ENCODE peak calls at places on chromosome 17, in nine cellular contexts. H, C, J, S, E, B, F, U and M are unnamed samples.

GRCh38 chr17:44038604-44039007 is 23.8 kb upstream of the TMEM101 start:
- DNase-seq in H (peak), C (no peak), J (no peak), S (no peak), E (no peak), B (no peak), F (no peak), U (no peak), M (no peak)

GRCh38 chr17:45096141-45096540 is 35.0 kb downstream of the NMT1 start:
- DNase-seq in H (no peak), C (peak), J (no peak), S (no peak), E (peak), B (no peak), F (peak), U (peak), M (no peak)

GRCh38 chr17:44767493-44767892 is 8.7 kb downstream of the ADAM11 start:
- DNase-seq in H (no peak), C (peak), J (no peak), S (no peak), E (no peak), B (no peak), F (no peak), U (peak), M (no peak)

GRCh38 chr17:73757324-73757942 is 113.2 kb upstream of the SDK2 start:
- DNase-seq in H (no peak), C (no peak), J (no peak), S (no peak), E (no peak), B (no peak), F (no peak), U (no peak), M (no peak)

GRCh38 chr17:17540278-17540906 is 44.2 kb upstream of the RASD1 start:
- DNase-seq in H (no peak), C (peak), J (no peak), S (no peak), E (no peak), B (no peak), F (no peak), U (no peak), M (no peak)

GRCh38 chr17:78235885-78236284 is 4.5 kb downstream of the TMEM235 start:
- DNase-seq in H (no peak), C (no peak), J (no peak), S (no peak), E (no peak), B (no peak), F (no peak), U (no peak), M (no peak)

GRCh38 chr17:77470800-77471733 is 330.3 kb downstream of the SEC14L1 start:
- DNase-seq in H (no peak), C (peak), J (peak), S (no peak), E (peak), B (no peak), F (peak), U (no peak), M (no peak)

GRCh38 chr17:49089094-49089493 is 43.5 kb upstream of the B4GALNT2 start:
- DNase-seq in H (no peak), C (no peak), J (no peak), S (no peak), E (no peak), B (no peak), F (no peak), U (no peak), M (no peak)

GRCh38 chr17:49021095-49021767 is 24.0 kb downstream of the IGF2BP1 start:
- DNase-seq in H (no peak), C (no peak), J (no peak), S (no peak), E (peak), B (no peak), F (no peak), U (no peak), M (no peak)

GRCh38 chr17:27457731-27458523 is 1.7 kb downstream of the KSR1 start:
- DNase-seq in H (no peak), C (peak), J (no peak), S (peak), E (peak), B (no peak), F (peak), U (no peak), M (no peak)

GRCh38 chr17:73211745-73212144 is 18.9 kb downstream of the COG1 start:
- DNase-seq in H (no peak), C (no peak), J (no peak), S (no peak), E (no peak), B (no peak), F (no peak), U (no peak), M (no peak)

GRCh38 chr17:16255481-16255901 is 38.5 kb downstream of the PIGL start:
- DNase-seq in H (no peak), C (peak), J (peak), S (peak), E (peak), B (no peak), F (peak), U (no peak), M (no peak)

GRCh38 chr17:79497949-79498348 is 112.9 kb downstream of the RBFOX3 start:
- DNase-seq in H (no peak), C (no peak), J (no peak), S (no peak), E (no peak), B (no peak), F (no peak), U (no peak), M (no peak)

GRCh38 chr17:57601328-57601727 is 143.8 kb downstream of the CCDC182 start:
- DNase-seq in H (peak), C (no peak), J (no peak), S (no peak), E (no peak), B (no peak), F (no peak), U (no peak), M (no peak)

GRCh38 chr17:1071103-1071825 is 74.3 kb downstream of the TIMM22 start:
- DNase-seq in H (peak), C (no peak), J (no peak), S (no peak), E (no peak), B (no peak), F (no peak), U (no peak), M (no peak)

GRCh38 chr17:9636501-9636900 is 8.8 kb upstream of the USP43 start:
- DNase-seq in H (no peak), C (no peak), J (no peak), S (no peak), E (no peak), B (no peak), F (no peak), U (no peak), M (no peak)

GRCh38 chr17:81967533-81968395 is 6.8 kb upstream of the NOTUM start:
- DNase-seq in H (peak), C (peak), J (peak), S (no peak), E (peak), B (no peak), F (peak), U (peak), M (no peak)

GRCh38 chr17:15377200-15377599 is 35.8 kb upstream of the TEKT3 start:
- DNase-seq in H (no peak), C (no peak), J (no peak), S (peak), E (peak), B (no peak), F (peak), U (no peak), M (no peak)

GRCh38 chr17:77280304-77280910 is 139.6 kb downstream of the SEC14L1 start:
- DNase-seq in H (no peak), C (no peak), J (peak), S (no peak), E (peak), B (no peak), F (peak), U (no peak), M (no peak)

GRCh38 chr17:49574283-49574892 is 1.3 kb upstream of the NXPH3 start:
- DNase-seq in H (no peak), C (no peak), J (no peak), S (no peak), E (no peak), B (no peak), F (no peak), U (no peak), M (no peak)

GRCh38 chr17:8359769-8360168 is 16.7 kb downstream of the KRABD2 start:
- DNase-seq in H (peak), C (no peak), J (no peak), S (no peak), E (peak), B (peak), F (peak), U (no peak), M (no peak)

GRCh38 chr17:62093188-62094155 is 28.4 kb upstream of the MED13 start:
- DNase-seq in H (no peak), C (no peak), J (no peak), S (peak), E (peak), B (peak), F (peak), U (no peak), M (no peak)

GRCh38 chr17:37239690-37240344 is 136.0 kb upstream of the C17orf78 start:
- DNase-seq in H (no peak), C (peak), J (no peak), S (peak), E (peak), B (no peak), F (peak), U (peak), M (no peak)

GRCh38 chr17:37384560-37385160 is 8.9 kb downstream of the C17orf78 start:
- DNase-seq in H (no peak), C (no peak), J (no peak), S (no peak), E (no peak), B (no peak), F (no peak), U (no peak), M (no peak)

GRCh38 chr17:57270801-57271245 is 14.5 kb downstream of the MSI2 start:
- DNase-seq in H (no peak), C (no peak), J (no peak), S (no peak), E (no peak), B (no peak), F (no peak), U (no peak), M (no peak)

GRCh38 chr17:63446981-63447687 is 1.0 kb upstream of the CYB561 start:
- DNase-seq in H (no peak), C (peak), J (no peak), S (no peak), E (peak), B (no peak), F (peak), U (no peak), M (no peak)
- TF ChIP-seq CTCF in H (no peak), C (no peak), J (no peak), S (peak), E (no peak), B (no peak), F (no peak), U (no peak), M (no peak)

DNA sequence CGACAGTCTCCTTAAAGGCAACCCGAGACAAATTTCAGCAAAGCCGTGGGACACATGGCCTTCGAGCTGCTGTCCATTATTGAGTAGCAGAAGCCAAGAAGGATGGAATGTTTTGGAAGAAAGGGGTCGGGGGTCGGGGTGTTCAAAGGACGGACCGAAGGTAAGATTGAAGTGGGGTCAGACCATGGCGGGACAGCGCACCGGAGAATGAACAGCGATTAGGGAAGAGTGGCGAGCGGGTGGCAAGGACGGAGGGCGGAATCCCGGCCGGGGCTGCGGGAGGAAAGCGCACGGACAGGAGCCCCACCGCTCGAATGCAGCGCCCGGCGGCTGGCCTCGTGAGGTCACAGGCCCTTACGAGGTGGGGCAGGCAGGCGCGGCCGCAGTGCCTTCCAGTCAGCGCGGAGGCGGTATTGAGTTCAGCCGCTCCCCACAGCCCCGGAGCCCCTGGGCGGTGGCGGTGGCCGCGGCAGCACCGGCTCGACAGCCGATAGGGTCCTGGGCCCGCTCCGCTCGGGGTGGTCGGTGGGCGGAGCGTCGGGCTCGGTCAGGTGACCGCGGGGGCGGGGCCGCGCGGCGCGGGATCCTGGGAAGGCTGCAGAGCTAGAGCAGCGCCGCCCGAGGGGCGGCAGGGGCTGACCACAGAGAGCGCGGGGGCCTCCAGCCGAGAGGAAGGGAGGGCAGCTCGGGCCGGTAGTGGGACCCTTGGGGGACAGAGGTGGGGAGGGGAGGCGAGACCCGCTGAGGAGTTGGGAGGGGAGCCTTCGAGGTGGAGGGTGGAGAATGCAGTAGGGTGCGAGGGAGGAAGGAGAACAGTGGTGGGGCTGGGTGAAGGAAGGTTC is at the start of gene EFCAB13:
- DNase-seq in H (peak), C (peak), J (peak), S (no peak), E (peak), B (peak), F (peak), U (peak), M (peak)
- TF ChIP-seq CTCF in H (peak), C (peak), J (peak), S (no peak), E (peak), B (no peak), F (peak), U (peak), M (no peak)

GRCh38 chr17:30000001-30000754 is 58.7 kb downstream of the EFCAB5 start:
- DNase-seq in H (no peak), C (no peak), J (no peak), S (no peak), E (peak), B (no peak), F (peak), U (peak), M (no peak)
- TF ChIP-seq CTCF in H (no peak), C (no peak), J (no peak), S (no peak), E (no peak), B (peak), F (peak), U (peak), M (no peak)

DNA sequence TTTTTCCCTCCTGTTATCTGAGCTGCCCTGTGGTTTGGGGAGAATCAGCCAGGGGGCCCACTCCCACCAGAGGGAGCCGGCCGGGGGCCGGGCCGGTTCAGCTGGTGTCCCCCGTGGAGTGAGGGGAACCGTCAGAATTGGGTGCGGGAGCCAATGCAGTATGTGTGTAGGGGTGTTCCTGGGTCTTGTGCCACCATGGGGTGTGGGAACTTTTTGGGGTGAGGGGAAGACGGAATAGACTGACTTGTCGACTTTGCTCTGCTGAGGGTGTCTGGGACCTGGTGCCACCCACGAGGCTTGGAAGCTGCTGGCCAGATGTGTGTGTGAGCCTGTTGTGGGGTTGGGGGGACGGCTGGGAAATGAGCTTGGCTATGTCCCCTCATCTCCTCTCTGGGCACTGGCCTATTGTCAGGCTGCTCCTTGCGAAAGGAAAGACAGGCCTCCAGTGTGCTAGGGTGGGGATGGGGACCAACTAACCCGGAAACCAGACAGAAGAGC is 9.9 kb downstream of the RARA start:
- DNase-seq in H (peak), C (no peak), J (peak), S (no peak), E (no peak), B (no peak), F (no peak), U (no peak), M (peak)
- TF ChIP-seq CTCF in H (no peak), C (no peak), J (no peak), S (peak), E (peak), B (peak), F (peak), U (peak), M (no peak)

DNA sequence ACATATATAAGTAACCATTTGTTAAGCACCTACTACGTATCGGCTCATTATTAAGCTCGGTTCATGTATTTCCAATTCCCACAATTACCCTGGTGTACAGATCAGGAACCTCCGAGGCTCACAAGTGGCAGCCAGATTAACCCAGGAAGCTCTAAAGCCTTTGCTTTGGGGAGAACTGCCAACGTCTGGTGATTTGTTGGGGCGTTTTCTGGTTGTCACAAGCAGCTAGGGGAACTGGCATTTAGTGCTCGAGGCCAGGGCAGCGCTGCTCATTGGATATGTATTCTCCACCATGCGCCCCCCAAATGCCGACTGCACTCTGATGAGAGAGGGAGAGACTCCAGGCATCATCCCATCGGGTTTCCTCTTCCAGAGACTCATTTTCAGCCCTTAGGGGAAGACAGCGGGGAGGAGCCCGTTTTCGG is 541 bp downstream of the ZNF18 start:
- DNase-seq in H (no peak), C (no peak), J (no peak), S (no peak), E (peak), B (no peak), F (peak), U (peak), M (peak)
- TF ChIP-seq CTCF in H (no peak), C (no peak), J (peak), S (no peak), E (peak), B (no peak), F (peak), U (no peak), M (no peak)

DNA sequence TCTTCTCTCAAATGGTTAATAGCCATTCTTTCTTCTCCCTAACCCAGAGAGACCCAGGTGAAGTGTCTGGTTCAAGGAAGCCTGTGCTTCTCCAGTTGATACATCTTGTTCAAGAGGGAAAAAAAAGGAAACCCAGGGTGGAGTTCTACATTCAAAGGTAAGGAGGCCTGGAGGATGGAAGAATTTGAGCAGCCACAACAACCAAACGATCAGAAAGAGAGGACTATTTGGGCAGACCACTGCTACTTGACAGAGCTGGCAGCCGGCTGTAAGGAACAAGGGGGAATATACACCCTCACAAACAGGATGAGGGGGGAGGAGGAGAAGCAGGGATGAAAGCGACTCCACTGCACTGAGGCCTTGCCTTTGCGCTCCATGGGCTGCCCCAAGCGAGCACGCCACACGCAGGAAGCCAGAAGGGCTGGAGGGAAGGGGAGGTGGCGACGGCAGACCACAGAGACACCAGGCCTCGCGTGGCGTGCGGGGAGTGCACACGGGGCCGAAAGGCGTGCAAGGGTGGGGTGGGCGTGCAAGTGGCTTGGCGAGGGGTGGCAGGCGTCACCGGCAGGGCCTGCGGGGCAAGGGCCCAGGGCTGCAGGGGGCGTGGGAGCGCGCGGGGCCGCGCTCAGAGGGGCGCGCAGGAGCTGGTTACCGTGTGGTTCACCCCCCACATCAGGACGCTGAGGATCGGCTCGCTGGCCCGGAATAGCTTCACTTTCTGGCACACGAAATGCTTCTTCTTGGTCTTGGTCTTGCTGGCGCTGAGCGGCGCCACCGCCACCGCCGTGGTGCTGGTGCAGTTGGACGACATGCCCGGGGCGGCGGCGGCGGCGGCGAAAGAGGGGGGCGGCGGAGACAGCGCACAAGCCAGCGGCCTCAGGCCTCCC is 499 bp downstream of the PIP4K2B start:
- DNase-seq in H (peak), C (peak), J (peak), S (no peak), E (peak), B (no peak), F (peak), U (no peak), M (no peak)
- TF ChIP-seq CTCF in H (no peak), C (peak), J (no peak), S (no peak), E (no peak), B (no peak), F (no peak), U (peak), M (no peak)